ENCODE peak calls at places on chromosomes 5 and 9, in five cellular contexts. One of them, this sample, is unnamed.

GRCh38 chr5:91225848-91226686 is 157.1 kb downstream of the ARRDC3 start:
- DNase-seq in HFF-Myc: no peak
- DNase-seq in activated CD4-positive, alpha-beta T cell treated with anti-CD3 and anti-CD28 coated beads, Interleukin-2, amount 50 U/mL, for 4 hours: peak; percentile 59
- DNase-seq in Kasumi-1: no peak
- DNase-seq in DMS153: peak; percentile 12
- DNase-seq in this sample: no peak

GRCh38 chr9:136694163-136694864 is 7.1 kb upstream of the AGPAT2 start:
- DNase-seq in HFF-Myc: no peak
- DNase-seq in activated CD4-positive, alpha-beta T cell treated with anti-CD3 and anti-CD28 coated beads, Interleukin-2, amount 50 U/mL, for 4 hours: no peak
- DNase-seq in Kasumi-1: no peak
- DNase-seq in DMS153: no peak
- DNase-seq in this sample: no peak

GRCh38 chr5:154644745-154645411 is 110.3 kb upstream of the LARP1 start:
- DNase-seq in HFF-Myc: no peak
- DNase-seq in activated CD4-positive, alpha-beta T cell treated with anti-CD3 and anti-CD28 coated beads, Interleukin-2, amount 50 U/mL, for 4 hours: no peak
- DNase-seq in Kasumi-1: no peak
- DNase-seq in DMS153: no peak
- DNase-seq in this sample: no peak

GRCh38 chr5:107337281-107337680 is 333.5 kb downstream of the EFNA5 start:
- DNase-seq in HFF-Myc: no peak
- DNase-seq in activated CD4-positive, alpha-beta T cell treated with anti-CD3 and anti-CD28 coated beads, Interleukin-2, amount 50 U/mL, for 4 hours: no peak
- DNase-seq in Kasumi-1: no peak
- DNase-seq in DMS153: no peak
- DNase-seq in this sample: no peak

GRCh38 chr9:87793292-87793691 is 67.4 kb downstream of the CTSL start:
- DNase-seq in HFF-Myc: peak; percentile 32
- DNase-seq in activated CD4-positive, alpha-beta T cell treated with anti-CD3 and anti-CD28 coated beads, Interleukin-2, amount 50 U/mL, for 4 hours: no peak
- DNase-seq in Kasumi-1: peak; percentile 65
- DNase-seq in DMS153: no peak
- DNase-seq in this sample: no peak

GRCh38 chr9:36136277-36136893 is at the start of gene GLIPR2:
- DNase-seq in HFF-Myc: no peak
- DNase-seq in activated CD4-positive, alpha-beta T cell treated with anti-CD3 and anti-CD28 coated beads, Interleukin-2, amount 50 U/mL, for 4 hours: peak; percentile 62
- DNase-seq in Kasumi-1: peak; percentile 49
- DNase-seq in DMS153: no peak
- DNase-seq in this sample: peak; percentile 24

GRCh38 chr5:4065472-4066320 is 470.1 kb downstream of the IRX1 start:
- DNase-seq in HFF-Myc: no peak
- DNase-seq in activated CD4-positive, alpha-beta T cell treated with anti-CD3 and anti-CD28 coated beads, Interleukin-2, amount 50 U/mL, for 4 hours: no peak
- DNase-seq in Kasumi-1: no peak
- DNase-seq in DMS153: no peak
- DNase-seq in this sample: no peak

GRCh38 chr5:55102345-55102744 is at the start of gene GZMA:
- DNase-seq in HFF-Myc: no peak
- DNase-seq in activated CD4-positive, alpha-beta T cell treated with anti-CD3 and anti-CD28 coated beads, Interleukin-2, amount 50 U/mL, for 4 hours: peak; percentile 1
- DNase-seq in Kasumi-1: peak; percentile 78
- DNase-seq in DMS153: no peak
- DNase-seq in this sample: no peak

GRCh38 chr5:122805481-122805880 is 30.6 kb downstream of the SNX2 start:
- DNase-seq in HFF-Myc: no peak
- DNase-seq in activated CD4-positive, alpha-beta T cell treated with anti-CD3 and anti-CD28 coated beads, Interleukin-2, amount 50 U/mL, for 4 hours: no peak
- DNase-seq in Kasumi-1: no peak
- DNase-seq in DMS153: no peak
- DNase-seq in this sample: no peak

GRCh38 chr5:83321656-83322055 is 149.9 kb upstream of the VCAN start:
- DNase-seq in HFF-Myc: peak; percentile 30
- DNase-seq in activated CD4-positive, alpha-beta T cell treated with anti-CD3 and anti-CD28 coated beads, Interleukin-2, amount 50 U/mL, for 4 hours: no peak
- DNase-seq in Kasumi-1: no peak
- DNase-seq in DMS153: no peak
- DNase-seq in this sample: no peak

GRCh38 chr5:96200611-96201010 is 232.4 kb downstream of the PCSK1 start:
- DNase-seq in HFF-Myc: no peak
- DNase-seq in activated CD4-positive, alpha-beta T cell treated with anti-CD3 and anti-CD28 coated beads, Interleukin-2, amount 50 U/mL, for 4 hours: no peak
- DNase-seq in Kasumi-1: peak; percentile 19
- DNase-seq in DMS153: no peak
- DNase-seq in this sample: no peak

GRCh38 chr5:35003018-35003957 is 44.5 kb downstream of the AGXT2 start:
- DNase-seq in HFF-Myc: peak; percentile 31
- DNase-seq in activated CD4-positive, alpha-beta T cell treated with anti-CD3 and anti-CD28 coated beads, Interleukin-2, amount 50 U/mL, for 4 hours: peak; percentile 42
- DNase-seq in Kasumi-1: peak; percentile 52
- DNase-seq in DMS153: peak; percentile 55
- DNase-seq in this sample: peak; percentile 9

GRCh38 chr5:98713027-98713426 is 60.4 kb upstream of the RGMB start:
- DNase-seq in HFF-Myc: no peak
- DNase-seq in activated CD4-positive, alpha-beta T cell treated with anti-CD3 and anti-CD28 coated beads, Interleukin-2, amount 50 U/mL, for 4 hours: no peak
- DNase-seq in Kasumi-1: no peak
- DNase-seq in DMS153: no peak
- DNase-seq in this sample: no peak

GRCh38 chr9:95819636-95820035 is 55.9 kb upstream of the ERCC6L2 start:
- DNase-seq in HFF-Myc: no peak
- DNase-seq in activated CD4-positive, alpha-beta T cell treated with anti-CD3 and anti-CD28 coated beads, Interleukin-2, amount 50 U/mL, for 4 hours: no peak
- DNase-seq in Kasumi-1: no peak
- DNase-seq in DMS153: no peak
- DNase-seq in this sample: no peak

GRCh38 chr5:11797132-11797531 is 107.1 kb downstream of the CTNND2 start:
- DNase-seq in HFF-Myc: no peak
- DNase-seq in activated CD4-positive, alpha-beta T cell treated with anti-CD3 and anti-CD28 coated beads, Interleukin-2, amount 50 U/mL, for 4 hours: no peak
- DNase-seq in Kasumi-1: no peak
- DNase-seq in DMS153: no peak
- DNase-seq in this sample: no peak

GRCh38 chr9:98222885-98223640 is 30.6 kb upstream of the CORO2A start:
- DNase-seq in HFF-Myc: peak; percentile 96
- DNase-seq in activated CD4-positive, alpha-beta T cell treated with anti-CD3 and anti-CD28 coated beads, Interleukin-2, amount 50 U/mL, for 4 hours: no peak
- DNase-seq in Kasumi-1: no peak
- DNase-seq in DMS153: no peak
- DNase-seq in this sample: no peak

GRCh38 chr9:107336718-107337360 is 53.8 kb downstream of the RAD23B start:
- DNase-seq in HFF-Myc: no peak
- DNase-seq in activated CD4-positive, alpha-beta T cell treated with anti-CD3 and anti-CD28 coated beads, Interleukin-2, amount 50 U/mL, for 4 hours: no peak
- DNase-seq in Kasumi-1: no peak
- DNase-seq in DMS153: no peak
- DNase-seq in this sample: no peak

GRCh38 chr9:129038109-129038852 is 1.9 kb downstream of the MIGA2 start:
- DNase-seq in HFF-Myc: no peak
- DNase-seq in activated CD4-positive, alpha-beta T cell treated with anti-CD3 and anti-CD28 coated beads, Interleukin-2, amount 50 U/mL, for 4 hours: no peak
- DNase-seq in Kasumi-1: no peak
- DNase-seq in DMS153: no peak
- DNase-seq in this sample: no peak

GRCh38 chr9:135306699-135307098 is 172.9 kb upstream of the PPP1R26 start:
- DNase-seq in HFF-Myc: no peak
- DNase-seq in activated CD4-positive, alpha-beta T cell treated with anti-CD3 and anti-CD28 coated beads, Interleukin-2, amount 50 U/mL, for 4 hours: no peak
- DNase-seq in Kasumi-1: no peak
- DNase-seq in DMS153: no peak
- DNase-seq in this sample: no peak

GRCh38 chr9:111298831-111299603 is 31.0 kb downstream of the OR2K2 start:
- DNase-seq in HFF-Myc: peak; percentile 63
- DNase-seq in activated CD4-positive, alpha-beta T cell treated with anti-CD3 and anti-CD28 coated beads, Interleukin-2, amount 50 U/mL, for 4 hours: no peak
- DNase-seq in Kasumi-1: peak; percentile 84
- DNase-seq in DMS153: peak; percentile 61
- DNase-seq in this sample: peak; percentile 9

GRCh38 chr9:88950341-88951141 is 40.7 kb upstream of the S1PR3 start:
- DNase-seq in HFF-Myc: peak; percentile 61
- DNase-seq in activated CD4-positive, alpha-beta T cell treated with anti-CD3 and anti-CD28 coated beads, Interleukin-2, amount 50 U/mL, for 4 hours: no peak
- DNase-seq in Kasumi-1: no peak
- DNase-seq in DMS153: peak; percentile 44
- DNase-seq in this sample: no peak

GRCh38 chr9:123629531-123629930 is 273.5 kb downstream of the CRB2 start:
- DNase-seq in HFF-Myc: no peak
- DNase-seq in activated CD4-positive, alpha-beta T cell treated with anti-CD3 and anti-CD28 coated beads, Interleukin-2, amount 50 U/mL, for 4 hours: no peak
- DNase-seq in Kasumi-1: no peak
- DNase-seq in DMS153: no peak
- DNase-seq in this sample: no peak

GRCh38 chr9:76895186-76895585 is 10.7 kb downstream of the PRUNE2 start:
- DNase-seq in HFF-Myc: no peak
- DNase-seq in activated CD4-positive, alpha-beta T cell treated with anti-CD3 and anti-CD28 coated beads, Interleukin-2, amount 50 U/mL, for 4 hours: no peak
- DNase-seq in Kasumi-1: no peak
- DNase-seq in DMS153: no peak
- DNase-seq in this sample: no peak

GRCh38 chr5:131329187-131329540 is 65.3 kb downstream of the CDC42SE2 start:
- DNase-seq in HFF-Myc: no peak
- DNase-seq in activated CD4-positive, alpha-beta T cell treated with anti-CD3 and anti-CD28 coated beads, Interleukin-2, amount 50 U/mL, for 4 hours: no peak
- DNase-seq in Kasumi-1: no peak
- DNase-seq in DMS153: no peak
- DNase-seq in this sample: no peak

GRCh38 chr5:92147263-92147662 is 764.1 kb upstream of the ARRDC3 start:
- DNase-seq in HFF-Myc: no peak
- DNase-seq in activated CD4-positive, alpha-beta T cell treated with anti-CD3 and anti-CD28 coated beads, Interleukin-2, amount 50 U/mL, for 4 hours: no peak
- DNase-seq in Kasumi-1: no peak
- DNase-seq in DMS153: no peak
- DNase-seq in this sample: no peak

GRCh38 chr9:13648676-13649075 is 369.2 kb upstream of the MPDZ start:
- DNase-seq in HFF-Myc: no peak
- DNase-seq in activated CD4-positive, alpha-beta T cell treated with anti-CD3 and anti-CD28 coated beads, Interleukin-2, amount 50 U/mL, for 4 hours: no peak
- DNase-seq in Kasumi-1: no peak
- DNase-seq in DMS153: peak; percentile 76
- DNase-seq in this sample: no peak

GRCh38 chr9:105007143-105007542 is 79.2 kb upstream of the ABCA1 start:
- DNase-seq in HFF-Myc: peak; percentile 22
- DNase-seq in activated CD4-positive, alpha-beta T cell treated with anti-CD3 and anti-CD28 coated beads, Interleukin-2, amount 50 U/mL, for 4 hours: no peak
- DNase-seq in Kasumi-1: peak; percentile 89
- DNase-seq in DMS153: no peak
- DNase-seq in this sample: no peak

GRCh38 chr9:100426194-100426531 is 780 bp upstream of the MSANTD3 start:
- DNase-seq in HFF-Myc: no peak
- DNase-seq in activated CD4-positive, alpha-beta T cell treated with anti-CD3 and anti-CD28 coated beads, Interleukin-2, amount 50 U/mL, for 4 hours: no peak
- DNase-seq in Kasumi-1: peak; percentile 13
- DNase-seq in DMS153: no peak
- DNase-seq in this sample: no peak

GRCh38 chr9:36793277-36793676 is 220.6 kb downstream of the MELK start:
- DNase-seq in HFF-Myc: no peak
- DNase-seq in activated CD4-positive, alpha-beta T cell treated with anti-CD3 and anti-CD28 coated beads, Interleukin-2, amount 50 U/mL, for 4 hours: no peak
- DNase-seq in Kasumi-1: peak; percentile 21
- DNase-seq in DMS153: no peak
- DNase-seq in this sample: no peak

GRCh38 chr9:33813712-33814641 is 3.0 kb upstream of the UBE2R2 start:
- DNase-seq in HFF-Myc: no peak
- DNase-seq in activated CD4-positive, alpha-beta T cell treated with anti-CD3 and anti-CD28 coated beads, Interleukin-2, amount 50 U/mL, for 4 hours: no peak
- DNase-seq in Kasumi-1: peak; percentile 76
- DNase-seq in DMS153: no peak
- DNase-seq in this sample: no peak

GRCh38 chr9:79658926-79659325 is 87.2 kb downstream of the TLE4 start:
- DNase-seq in HFF-Myc: no peak
- DNase-seq in activated CD4-positive, alpha-beta T cell treated with anti-CD3 and anti-CD28 coated beads, Interleukin-2, amount 50 U/mL, for 4 hours: no peak
- DNase-seq in Kasumi-1: no peak
- DNase-seq in DMS153: no peak
- DNase-seq in this sample: no peak

GRCh38 chr9:8188720-8189407 is 389.3 kb upstream of the DMAC1 start:
- DNase-seq in HFF-Myc: no peak
- DNase-seq in activated CD4-positive, alpha-beta T cell treated with anti-CD3 and anti-CD28 coated beads, Interleukin-2, amount 50 U/mL, for 4 hours: no peak
- DNase-seq in Kasumi-1: no peak
- DNase-seq in DMS153: peak; percentile 10
- DNase-seq in this sample: no peak

GRCh38 chr9:90651246-90651645 is 8.6 kb upstream of the DIRAS2 start:
- DNase-seq in HFF-Myc: no peak
- DNase-seq in activated CD4-positive, alpha-beta T cell treated with anti-CD3 and anti-CD28 coated beads, Interleukin-2, amount 50 U/mL, for 4 hours: no peak
- DNase-seq in Kasumi-1: no peak
- DNase-seq in DMS153: no peak
- DNase-seq in this sample: no peak

GRCh38 chr9:130692365-130692764 is 1.2 kb upstream of the EXOSC2 start:
- DNase-seq in HFF-Myc: no peak
- DNase-seq in activated CD4-positive, alpha-beta T cell treated with anti-CD3 and anti-CD28 coated beads, Interleukin-2, amount 50 U/mL, for 4 hours: no peak
- DNase-seq in Kasumi-1: no peak
- DNase-seq in DMS153: no peak
- DNase-seq in this sample: no peak

GRCh38 chr5:58457040-58457439 is 2.8 kb downstream of the PLK2 start:
- DNase-seq in HFF-Myc: no peak
- DNase-seq in activated CD4-positive, alpha-beta T cell treated with anti-CD3 and anti-CD28 coated beads, Interleukin-2, amount 50 U/mL, for 4 hours: no peak
- DNase-seq in Kasumi-1: no peak
- DNase-seq in DMS153: no peak
- DNase-seq in this sample: no peak

GRCh38 chr5:159286420-159287035 is 23.4 kb downstream of the UBLCP1 start:
- DNase-seq in HFF-Myc: peak; percentile 15
- DNase-seq in activated CD4-positive, alpha-beta T cell treated with anti-CD3 and anti-CD28 coated beads, Interleukin-2, amount 50 U/mL, for 4 hours: no peak
- DNase-seq in Kasumi-1: peak; percentile 65
- DNase-seq in DMS153: no peak
- DNase-seq in this sample: peak; percentile 6

GRCh38 chr5:29252390-29252789 is 1941.1 kb upstream of the CDH6 start:
- DNase-seq in HFF-Myc: no peak
- DNase-seq in activated CD4-positive, alpha-beta T cell treated with anti-CD3 and anti-CD28 coated beads, Interleukin-2, amount 50 U/mL, for 4 hours: no peak
- DNase-seq in Kasumi-1: no peak
- DNase-seq in DMS153: no peak
- DNase-seq in this sample: no peak